ENCODE peak calls at places on chromosome X, in ten cellular contexts. T, L, C, U, Y, P, E, S, B and O are unnamed samples.

GRCh38 chrX:71214604-71215334 is 8.3 kb upstream of the GJB1 start:
- DNase-seq in L (no peak), E (no peak), Y (no peak), B (no peak), T (no peak), P (no peak), U (no peak), C (no peak), S (no peak), O (no peak)

GRCh38 chrX:14528629-14529287 is 578 bp upstream of the GLRA2 start:
- DNase-seq in C (peak), S (peak), T (no peak), L (peak), E (peak), U (peak), Y (peak), P (peak), B (peak), O (peak)

GRCh38 chrX:134661295-134661694 is 3.0 kb upstream of the PLAC1 start:
- DNase-seq in Y (no peak), L (no peak), S (no peak), P (no peak), B (no peak), E (no peak), C (no peak), T (no peak), U (no peak), O (no peak)

GRCh38 chrX:120297923-120298322 is 13.3 kb downstream of the TMEM255A start:
- DNase-seq in T (no peak), U (no peak), P (no peak), S (no peak), E (no peak), C (no peak), Y (no peak), L (no peak), B (no peak), O (no peak)

GRCh38 chrX:108167211-108167872 is 75.8 kb downstream of the ATG4A start:
- DNase-seq in S (no peak), P (no peak), E (no peak), Y (no peak), T (no peak), L (peak), B (no peak), C (no peak), U (no peak), O (peak)

GRCh38 chrX:69313622-69314290 is 148.5 kb upstream of the PJA1 start:
- DNase-seq in U (no peak), C (no peak), E (no peak), T (no peak), S (no peak), Y (no peak), B (no peak), P (no peak), L (no peak), O (no peak)

GRCh38 chrX:152896450-152896849 is 1.4 kb upstream of the ZNF185 start:
- DNase-seq in E (no peak), P (no peak), L (peak), Y (no peak), C (no peak), B (no peak), T (no peak), U (no peak), S (no peak), O (peak)

GRCh38 chrX:12701625-12702024 is 89.6 kb upstream of the PRPS2 start:
- DNase-seq in S (peak), L (peak), P (peak), U (peak), E (peak), B (peak), Y (no peak), C (peak), T (no peak), O (peak)

GRCh38 chrX:67607436-67607835 is 63.6 kb downstream of the AR start:
- DNase-seq in L (no peak), C (no peak), P (no peak), E (no peak), B (no peak), T (no peak), Y (no peak), U (no peak), S (no peak), O (peak)

GRCh38 chrX:29545878-29546277 is 669.5 kb upstream of the MAGEB2 start:
- DNase-seq in B (no peak), S (no peak), U (no peak), T (no peak), E (no peak), L (no peak), C (no peak), P (no peak), Y (no peak), O (no peak)

GRCh38 chrX:2334237-2334636 is 166.5 kb downstream of the DHRSX start:
- DNase-seq in Y (no peak), E (no peak), L (peak), B (no peak), S (no peak), C (no peak), U (no peak), T (no peak), P (no peak), O (peak)

GRCh38 chrX:26586570-26586969 is 370.6 kb downstream of the MAGEB5 start:
- DNase-seq in U (no peak), E (no peak), C (no peak), P (no peak), B (no peak), T (no peak), Y (no peak), S (no peak), L (no peak), O (no peak)

GRCh38 chrX:154332561-154332960 is 37.0 kb downstream of the TKTL1 start:
- DNase-seq in S (no peak), B (no peak), C (no peak), Y (no peak), L (no peak), P (no peak), T (no peak), U (no peak), E (no peak), O (no peak)

GRCh38 chrX:103565752-103566151 is 19.6 kb upstream of the TCEAL4 start:
- DNase-seq in L (peak), P (no peak), B (no peak), E (no peak), C (no peak), U (no peak), Y (no peak), S (no peak), T (no peak), O (peak)

GRCh38 chrX:115561605-115562491 is 874 bp downstream of the PLS3 start:
- DNase-seq in L (peak), P (peak), T (no peak), E (peak), B (peak), S (no peak), U (no peak), C (no peak), Y (no peak), O (peak)

GRCh38 chrX:70769659-70770232 is 138.8 kb downstream of the TEX11 start:
- DNase-seq in B (no peak), Y (no peak), C (no peak), T (no peak), L (no peak), E (peak), U (no peak), S (no peak), P (no peak), O (no peak)

GRCh38 chrX:111164728-111165127 is 68.7 kb downstream of the PAK3 start:
- DNase-seq in U (no peak), P (no peak), S (no peak), E (peak), T (no peak), Y (no peak), B (no peak), L (peak), C (no peak), O (no peak)

GRCh38 chrX:475926-476723 is 89.4 kb upstream of the PPP2R3B start:
- DNase-seq in T (no peak), P (no peak), C (no peak), Y (no peak), L (peak), B (no peak), E (no peak), S (no peak), U (no peak), O (no peak)